ENCODE peak calls at places on chromosomes 3 and 15, in ten cellular contexts. R is Calu3; T is AG09319; E is psoas muscle; K is CD8-positive, alpha-beta T cell; J is breast epithelium; L is GM20000; V is tibial nerve; H is sigmoid colon; Y is brain microvascular endothelial cell. B is an unnamed sample.
A peak's percentile ranks its signal among the peaks of the same experiment; 100 is the strongest.

GRCh38 chr3:189981668-189982067 is 139.0 kb downstream of the P3H2 start:
- DNase-seq in J (no peak), K (no peak), T (peak; percentile 86), Y (peak; percentile 78), V (peak; percentile 38), E (no peak), H (peak; percentile 61), L (no peak), R (peak; percentile 34), B (peak; percentile 65)

GRCh38 chr3:23735575-23736326 is 70.0 kb upstream of the UBE2E1 start:
- DNase-seq in T (no peak), V (no peak), K (no peak), H (no peak), E (no peak), R (no peak), Y (peak; percentile 32), L (no peak), J (no peak), B (no peak)

GRCh38 chr15:70164910-70165791 is 67.4 kb upstream of the TLE3 start:
- DNase-seq in R (peak; percentile 69), L (no peak), T (no peak), E (no peak), J (no peak), V (no peak), H (peak; percentile 65), Y (no peak), K (no peak), B (no peak)

GRCh38 chr15:90994059-90994416 is 297 bp downstream of the PRC1 start:
- DNase-seq in H (no peak), T (no peak), J (no peak), K (no peak), Y (no peak), E (peak; percentile 16), V (no peak), R (no peak), L (peak; percentile 44), B (no peak)

GRCh38 chr15:48718646-48719045 is 73.1 kb upstream of the FBN1 start:
- DNase-seq in H (no peak), R (no peak), K (no peak), T (no peak), E (peak; percentile 21), V (peak; percentile 17), L (no peak), Y (no peak), J (no peak), B (no peak)

GRCh38 chr3:64083588-64083974 is 60.3 kb upstream of the PSMD6 start:
- DNase-seq in L (no peak), E (no peak), V (no peak), J (no peak), T (no peak), R (no peak), H (no peak), Y (no peak), K (no peak), B (no peak)

GRCh38 chr15:84079885-84080777 is 155.4 kb upstream of the GOLGA6L4 start:
- DNase-seq in E (peak; percentile 21), J (no peak), L (peak; percentile 44), H (peak; percentile 67), Y (no peak), R (no peak), T (no peak), V (no peak), K (peak; percentile 17), B (no peak)

GRCh38 chr3:177447938-177448337 is 250.7 kb upstream of the TBL1XR1 start:
- DNase-seq in T (no peak), R (peak; percentile 88), L (no peak), E (no peak), V (no peak), K (no peak), Y (no peak), J (peak; percentile 92), H (peak; percentile 69), B (no peak)

GRCh38 chr3:33144433-33144832 is 30.6 kb downstream of the CRTAP start:
- DNase-seq in V (no peak), L (peak; percentile 32), T (no peak), K (peak; percentile 7), H (no peak), Y (no peak), E (no peak), J (no peak), R (no peak), B (no peak)

GRCh38 chr15:55277116-55277564 is 12.5 kb downstream of the RAB27A start:
- DNase-seq in L (peak; percentile 69), E (no peak), K (no peak), Y (no peak), T (no peak), R (no peak), H (no peak), V (no peak), J (no peak), B (no peak)

GRCh38 chr15:98905981-98906711 is 101.4 kb downstream of the PGPEP1L start:
- DNase-seq in J (no peak), Y (peak; percentile 44), R (no peak), L (no peak), V (no peak), K (no peak), H (no peak), E (no peak), T (no peak), B (no peak)

GRCh38 chr3:49151610-49152009 is 14.5 kb downstream of the CCDC71 start:
- DNase-seq in T (no peak), E (no peak), Y (no peak), L (no peak), K (no peak), V (no peak), J (no peak), H (no peak), R (no peak), B (no peak)

GRCh38 chr3:49157289-49157688 is 8.8 kb downstream of the CCDC71 start:
- DNase-seq in R (no peak), J (no peak), Y (no peak), T (no peak), H (no peak), K (no peak), L (no peak), E (no peak), V (no peak), B (no peak)

GRCh38 chr3:49158108-49158709 is 7.9 kb downstream of the CCDC71 start:
- DNase-seq in V (peak; percentile 36), J (no peak), H (no peak), T (no peak), R (peak; percentile 60), Y (no peak), K (peak; percentile 37), L (peak; percentile 56), E (no peak), B (no peak)

GRCh38 chr3:49148159-49148558 is 15.3 kb upstream of the LAMB2 start:
- DNase-seq in H (no peak), V (no peak), L (no peak), E (no peak), R (no peak), Y (no peak), J (no peak), T (no peak), K (no peak), B (no peak)

GRCh38 chr3:49153349-49153912 is 12.7 kb downstream of the CCDC71 start:
- DNase-seq in T (no peak), R (no peak), V (no peak), L (no peak), E (no peak), K (no peak), H (no peak), J (no peak), Y (no peak), B (no peak)
- TF ChIP-seq CTCF in T (no peak), R (no peak), V (no peak), L (no peak), E (no peak), K (no peak), H (no peak), J (no peak), Y (no peak), B (no peak)

GRCh38 chr15:58440181-58440910 is 8.6 kb downstream of the LIPC start:
- DNase-seq in E (no peak), H (no peak), T (no peak), R (peak; percentile 68), Y (peak; percentile 45), V (peak; percentile 28), J (no peak), L (no peak), K (no peak), B (no peak)

GRCh38 chr15:58438111-58438510 is 6.3 kb downstream of the LIPC start:
- DNase-seq in K (no peak), R (no peak), H (no peak), T (no peak), Y (no peak), V (no peak), E (no peak), J (no peak), L (no peak), B (no peak)

GRCh38 chr15:58437531-58438105 is 5.8 kb downstream of the LIPC start:
- DNase-seq in K (no peak), V (no peak), E (no peak), Y (peak; percentile 40), J (no peak), H (no peak), L (no peak), R (no peak), T (no peak), B (no peak)

GRCh38 chr15:58440922-58441321 is 9.1 kb downstream of the LIPC start:
- DNase-seq in R (peak; percentile 88), T (no peak), L (no peak), H (no peak), Y (no peak), V (no peak), J (no peak), K (no peak), E (no peak), B (no peak)

GRCh38 chr15:58438956-58439355 is 7.2 kb downstream of the LIPC start:
- DNase-seq in Y (peak; percentile 36), L (peak; percentile 49), J (peak; percentile 33), T (no peak), R (peak; percentile 45), E (no peak), K (no peak), V (no peak), H (no peak), B (no peak)
- TF ChIP-seq CTCF in Y (peak; percentile 53), L (no peak), J (peak; percentile 22), T (peak; percentile 18), R (no peak), E (peak; percentile 18), K (no peak), V (no peak), H (no peak), B (peak; percentile 48)

GRCh38 chr15:74793135-74794028 is 11.5 kb downstream of the CSK start:
- DNase-seq in L (no peak), R (no peak), K (peak; percentile 68), V (no peak), H (peak; percentile 59), J (no peak), Y (peak; percentile 56), T (no peak), E (no peak), B (no peak)
- TF ChIP-seq CTCF in L (peak; percentile 55), R (no peak), K (peak; percentile 66), V (peak; percentile 23), H (no peak), J (no peak), Y (peak; percentile 80), T (no peak), E (no peak), B (peak; percentile 15)

DNA sequence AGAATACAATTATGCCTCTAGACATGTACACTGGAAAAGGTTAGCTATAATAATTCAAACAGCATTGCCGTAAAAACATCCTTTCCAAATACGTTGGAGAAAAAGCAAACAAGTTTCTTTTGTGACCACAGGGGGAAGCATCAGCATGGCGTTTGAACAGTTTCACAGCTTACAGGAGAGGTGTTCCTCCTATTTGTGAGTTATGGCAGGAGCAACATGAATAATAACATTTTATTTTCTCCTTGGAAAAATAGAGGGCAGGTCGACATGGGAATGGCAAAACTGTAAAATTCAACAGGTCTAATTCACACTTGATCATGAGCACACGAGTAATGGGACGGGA is 39.7 kb upstream of the GADL1 start:
- DNase-seq in R (peak; percentile 17), K (no peak), E (no peak), T (peak; percentile 15), V (no peak), L (peak; percentile 10), J (no peak), H (no peak), Y (peak; percentile 49), B (peak; percentile 30)
- TF ChIP-seq CTCF in R (no peak), K (no peak), E (peak; percentile 49), T (peak; percentile 62), V (peak; percentile 60), L (no peak), J (peak; percentile 22), H (peak; percentile 37), Y (peak; percentile 75), B (peak; percentile 50)